ENCODE peak calls at places on chromosomes 1 and 21, in eight cellular contexts. One of them, this sample, is unnamed.

GRCh38 chr1:18602533-18603211 is 28.0 kb upstream of the PAX7 start:
- DNase-seq in GM23248: peak; percentile 23
- DNase-seq in GM23338: peak; percentile 24
- DNase-seq in PC-3: no peak
- DNase-seq in HCT116: no peak
- DNase-seq in hepatocyte: no peak
- DNase-seq in MM.1S: no peak
- DNase-seq in SK-N-SH: no peak
- DNase-seq in this sample: no peak

GRCh38 chr1:197775282-197776262 is at the start of gene DENND1B:
- DNase-seq in GM23248: peak; percentile 59
- DNase-seq in GM23338: peak; percentile 89
- DNase-seq in PC-3: peak; percentile 66
- DNase-seq in HCT116: peak; percentile 43
- DNase-seq in hepatocyte: peak; percentile 87
- DNase-seq in MM.1S: peak; percentile 96
- DNase-seq in SK-N-SH: peak; percentile 70
- DNase-seq in this sample: peak; percentile 92

GRCh38 chr1:8154621-8155052 is 128.5 kb upstream of the ERRFI1 start:
- DNase-seq in GM23248: no peak
- DNase-seq in GM23338: no peak
- DNase-seq in PC-3: peak; percentile 80
- DNase-seq in HCT116: peak; percentile 85
- DNase-seq in hepatocyte: peak; percentile 77
- DNase-seq in MM.1S: no peak
- DNase-seq in SK-N-SH: no peak
- DNase-seq in this sample: no peak

GRCh38 chr1:151993084-151993733 is 450 bp downstream of the S100A10 start:
- DNase-seq in GM23248: peak; percentile 67
- DNase-seq in GM23338: peak; percentile 76
- DNase-seq in PC-3: peak; percentile 45
- DNase-seq in HCT116: no peak
- DNase-seq in hepatocyte: peak; percentile 35
- DNase-seq in MM.1S: no peak
- DNase-seq in SK-N-SH: no peak
- DNase-seq in this sample: peak; percentile 16

GRCh38 chr1:150022357-150022756 is 11.8 kb upstream of the OTUD7B start:
- DNase-seq in GM23248: no peak
- DNase-seq in GM23338: peak; percentile 60
- DNase-seq in PC-3: no peak
- DNase-seq in HCT116: no peak
- DNase-seq in hepatocyte: peak; percentile 55
- DNase-seq in MM.1S: no peak
- DNase-seq in SK-N-SH: no peak
- DNase-seq in this sample: no peak

GRCh38 chr1:36342426-36343185 is 19.2 kb upstream of the EVA1B start:
- DNase-seq in GM23248: peak; percentile 87
- DNase-seq in GM23338: peak; percentile 79
- DNase-seq in PC-3: peak; percentile 87
- DNase-seq in HCT116: no peak
- DNase-seq in hepatocyte: peak; percentile 52
- DNase-seq in MM.1S: peak; percentile 14
- DNase-seq in SK-N-SH: peak; percentile 77
- DNase-seq in this sample: peak; percentile 55

GRCh38 chr1:10762875-10763274 is 33.6 kb downstream of the CASZ1 start:
- DNase-seq in GM23248: no peak
- DNase-seq in GM23338: no peak
- DNase-seq in PC-3: no peak
- DNase-seq in HCT116: no peak
- DNase-seq in hepatocyte: no peak
- DNase-seq in MM.1S: no peak
- DNase-seq in SK-N-SH: no peak
- DNase-seq in this sample: no peak

GRCh38 chr1:163410073-163410522 is 88.3 kb downstream of the NUF2 start:
- DNase-seq in GM23248: peak; percentile 51
- DNase-seq in GM23338: peak; percentile 94
- DNase-seq in PC-3: peak; percentile 85
- DNase-seq in HCT116: peak; percentile 48
- DNase-seq in hepatocyte: peak; percentile 82
- DNase-seq in MM.1S: peak; percentile 78
- DNase-seq in SK-N-SH: peak; percentile 60
- DNase-seq in this sample: peak; percentile 66

GRCh38 chr1:117809764-117810163 is 119.7 kb downstream of the GDAP2 start:
- DNase-seq in GM23248: no peak
- DNase-seq in GM23338: no peak
- DNase-seq in PC-3: no peak
- DNase-seq in HCT116: no peak
- DNase-seq in hepatocyte: no peak
- DNase-seq in MM.1S: no peak
- DNase-seq in SK-N-SH: no peak
- DNase-seq in this sample: no peak

GRCh38 chr1:55064071-55064581 is 24.8 kb downstream of the PCSK9 start:
- DNase-seq in GM23248: peak; percentile 59
- DNase-seq in GM23338: peak; percentile 63
- DNase-seq in PC-3: no peak
- DNase-seq in HCT116: no peak
- DNase-seq in hepatocyte: peak; percentile 27
- DNase-seq in MM.1S: peak; percentile 9
- DNase-seq in SK-N-SH: peak; percentile 61
- DNase-seq in this sample: peak; percentile 51

GRCh38 chr21:14843991-14844390 is 220.8 kb downstream of the NRIP1 start:
- DNase-seq in GM23248: peak; percentile 36
- DNase-seq in GM23338: no peak
- DNase-seq in PC-3: no peak
- DNase-seq in HCT116: no peak
- DNase-seq in hepatocyte: no peak
- DNase-seq in MM.1S: no peak
- DNase-seq in SK-N-SH: no peak
- DNase-seq in this sample: no peak

GRCh38 chr1:237556911-237557310 is 333.8 kb downstream of the ZP4 start:
- DNase-seq in GM23248: no peak
- DNase-seq in GM23338: no peak
- DNase-seq in PC-3: no peak
- DNase-seq in HCT116: no peak
- DNase-seq in hepatocyte: no peak
- DNase-seq in MM.1S: no peak
- DNase-seq in SK-N-SH: no peak
- DNase-seq in this sample: no peak

GRCh38 chr1:237565236-237565635 is 325.5 kb downstream of the ZP4 start:
- DNase-seq in GM23248: no peak
- DNase-seq in GM23338: no peak
- DNase-seq in PC-3: no peak
- DNase-seq in HCT116: no peak
- DNase-seq in hepatocyte: no peak
- DNase-seq in MM.1S: no peak
- DNase-seq in SK-N-SH: no peak
- DNase-seq in this sample: no peak

GRCh38 chr1:237566581-237566980 is 324.1 kb downstream of the ZP4 start:
- DNase-seq in GM23248: no peak
- DNase-seq in GM23338: no peak
- DNase-seq in PC-3: no peak
- DNase-seq in HCT116: no peak
- DNase-seq in hepatocyte: no peak
- DNase-seq in MM.1S: no peak
- DNase-seq in SK-N-SH: no peak
- DNase-seq in this sample: no peak

DNA sequence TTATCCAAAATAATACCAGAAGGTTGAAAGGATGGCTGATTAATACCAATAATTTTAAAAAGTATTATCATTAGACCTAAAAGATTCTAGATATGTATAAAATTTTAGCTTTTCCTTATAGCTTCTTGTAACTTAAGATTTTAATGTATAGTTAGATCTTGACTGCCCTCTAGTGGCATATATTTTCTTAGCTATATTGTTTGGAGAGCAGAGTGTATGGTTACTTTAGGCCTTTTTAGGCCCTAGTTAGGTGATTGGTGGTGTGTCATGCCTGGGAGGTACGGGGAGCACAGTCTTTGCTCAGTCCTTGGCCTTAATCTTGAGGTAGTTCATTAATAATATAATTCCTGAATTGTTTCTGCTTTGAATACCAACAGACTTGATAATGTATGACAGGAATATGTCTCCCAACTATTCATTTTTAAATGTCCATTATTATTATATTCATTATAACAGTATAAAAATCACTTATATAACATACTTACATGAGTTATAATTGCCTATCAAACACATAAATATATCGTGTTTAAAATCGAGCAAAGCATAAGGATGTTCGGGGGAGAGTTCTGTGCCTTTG is 328.4 kb downstream of the ZP4 start:
- DNase-seq in GM23248: peak; percentile 73
- DNase-seq in GM23338: peak; percentile 96
- DNase-seq in PC-3: peak; percentile 84
- DNase-seq in HCT116: no peak
- DNase-seq in hepatocyte: peak; percentile 91
- DNase-seq in MM.1S: peak; percentile 80
- DNase-seq in SK-N-SH: peak; percentile 39
- DNase-seq in this sample: peak; percentile 75
- TF ChIP-seq EZH2phosphoT487 in GM23248: no peak
- TF ChIP-seq EZH2phosphoT487 in GM23338: no peak
- TF ChIP-seq EZH2phosphoT487 in PC-3: no peak
- TF ChIP-seq EZH2phosphoT487 in HCT116: no peak
- TF ChIP-seq EZH2phosphoT487 in hepatocyte: no peak
- TF ChIP-seq EZH2phosphoT487 in MM.1S: no peak
- TF ChIP-seq EZH2phosphoT487 in SK-N-SH: no peak
- TF ChIP-seq EZH2phosphoT487 in this sample: no peak

GRCh38 chr1:214514819-214515383 is 36.5 kb downstream of the PTPN14 start:
- DNase-seq in GM23248: no peak
- DNase-seq in GM23338: no peak
- DNase-seq in PC-3: no peak
- DNase-seq in HCT116: no peak
- DNase-seq in hepatocyte: no peak
- DNase-seq in MM.1S: no peak
- DNase-seq in SK-N-SH: no peak
- DNase-seq in this sample: no peak

GRCh38 chr1:214513394-214513793 is 38.0 kb downstream of the PTPN14 start:
- DNase-seq in GM23248: no peak
- DNase-seq in GM23338: no peak
- DNase-seq in PC-3: no peak
- DNase-seq in HCT116: no peak
- DNase-seq in hepatocyte: no peak
- DNase-seq in MM.1S: no peak
- DNase-seq in SK-N-SH: no peak
- DNase-seq in this sample: no peak

GRCh38 chr1:214516434-214517326 is 34.7 kb downstream of the PTPN14 start:
- DNase-seq in GM23248: no peak
- DNase-seq in GM23338: no peak
- DNase-seq in PC-3: peak; percentile 99
- DNase-seq in HCT116: no peak
- DNase-seq in hepatocyte: no peak
- DNase-seq in MM.1S: no peak
- DNase-seq in SK-N-SH: no peak
- DNase-seq in this sample: no peak

GRCh38 chr1:214514032-214514818 is 37.2 kb downstream of the PTPN14 start:
- DNase-seq in GM23248: peak; percentile 33
- DNase-seq in GM23338: peak; percentile 74
- DNase-seq in PC-3: peak; percentile 67
- DNase-seq in HCT116: no peak
- DNase-seq in hepatocyte: no peak
- DNase-seq in MM.1S: no peak
- DNase-seq in SK-N-SH: no peak
- DNase-seq in this sample: no peak

DNA sequence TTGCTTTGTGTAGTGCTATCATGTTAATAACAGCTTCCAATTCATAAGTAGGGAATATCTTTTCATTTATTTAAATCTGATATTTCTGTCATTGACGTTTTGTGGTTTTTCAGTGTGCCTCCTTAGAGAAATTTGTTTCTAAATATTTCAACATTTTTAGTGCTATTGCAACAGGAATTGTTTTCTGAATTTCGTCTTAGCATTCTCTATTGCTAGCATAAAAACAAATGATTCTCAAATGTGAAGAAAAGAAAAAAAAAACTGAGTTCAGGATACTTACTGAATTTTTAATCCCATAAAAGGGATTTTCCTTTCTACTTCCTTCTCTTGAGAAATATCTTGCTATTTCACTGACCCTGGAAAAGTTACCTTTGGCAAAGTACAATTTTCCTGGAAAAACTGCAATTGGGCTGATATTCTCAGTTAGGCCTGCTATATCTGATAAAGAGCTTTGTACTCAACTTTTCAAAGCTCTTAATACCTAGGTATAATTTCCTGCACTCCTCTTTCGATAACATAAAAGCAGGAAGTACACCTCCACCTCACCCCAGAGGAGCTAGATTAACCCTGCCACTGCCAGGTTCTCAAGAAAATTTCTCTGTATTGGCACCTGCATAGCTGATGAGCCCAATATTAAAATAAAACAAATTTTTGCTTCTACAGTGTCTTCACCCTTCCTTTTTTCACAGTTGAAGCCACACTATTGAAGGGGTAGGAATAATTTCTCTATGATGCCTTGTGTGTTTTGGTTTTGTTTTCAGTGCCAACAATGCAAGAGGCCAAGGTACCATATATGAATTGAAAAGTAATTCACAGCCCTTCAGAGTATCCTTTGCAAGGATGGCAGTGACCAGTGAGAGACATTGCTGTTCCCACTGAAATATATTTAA is 35.6 kb downstream of the PTPN14 start:
- DNase-seq in GM23248: peak; percentile 43
- DNase-seq in GM23338: no peak
- DNase-seq in PC-3: no peak
- DNase-seq in HCT116: no peak
- DNase-seq in hepatocyte: no peak
- DNase-seq in MM.1S: no peak
- DNase-seq in SK-N-SH: no peak
- DNase-seq in this sample: no peak
- H3K79me2 ChIP-seq in GM23248: peaks cover 100% of the 10 kb centered on the region
- H3K79me2 ChIP-seq in GM23338: peaks cover 96% of the 10 kb centered on the region
- H3K79me2 ChIP-seq in PC-3: peaks cover 93% of the 10 kb centered on the region
- H3K79me2 ChIP-seq in HCT116: peaks cover 75% of the 10 kb centered on the region
- H3K79me2 ChIP-seq in hepatocyte: peaks cover 85% of the 10 kb centered on the region
- H3K79me2 ChIP-seq in MM.1S: no peaks in the 10 kb centered on the region
- H3K79me2 ChIP-seq in SK-N-SH: peaks cover 99% of the 10 kb centered on the region
- H3K79me2 ChIP-seq in this sample: no peaks in the 10 kb centered on the region

DNA sequence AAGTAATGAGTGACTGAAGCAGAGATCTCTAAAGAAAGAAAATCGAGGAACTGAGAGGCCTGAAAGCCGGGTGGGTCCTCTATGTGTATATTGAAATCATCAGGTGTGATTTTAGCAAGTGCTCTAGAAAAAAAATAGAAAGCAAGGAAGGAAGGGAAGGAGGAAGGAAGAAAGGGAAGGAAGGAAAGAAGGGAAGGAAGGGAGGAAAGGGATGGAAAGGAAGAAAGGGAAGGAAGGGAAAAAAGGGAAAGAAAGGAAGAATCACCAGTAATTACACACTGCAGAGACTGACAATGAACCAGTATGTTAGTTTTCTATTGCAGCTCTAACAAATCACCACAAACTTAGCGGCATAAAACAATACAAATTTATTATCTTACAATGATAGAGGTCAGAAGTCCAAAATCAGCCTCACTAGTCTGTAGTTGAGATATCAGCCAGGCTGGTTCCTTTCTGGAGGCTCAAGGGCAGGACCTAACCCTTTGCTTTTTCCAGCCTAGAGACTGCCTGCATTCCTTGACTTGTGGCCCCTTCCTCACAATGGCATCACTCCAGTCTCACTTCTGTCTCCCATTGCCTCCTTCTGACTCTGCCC is 47.3 kb upstream of the CDC42BPA start:
- DNase-seq in GM23248: no peak
- DNase-seq in GM23338: no peak
- DNase-seq in PC-3: no peak
- DNase-seq in HCT116: no peak
- DNase-seq in hepatocyte: no peak
- DNase-seq in MM.1S: no peak
- DNase-seq in SK-N-SH: no peak
- DNase-seq in this sample: no peak
- H3K9me2 ChIP-seq in GM23248: no peaks in the 10 kb centered on the region
- H3K9me2 ChIP-seq in GM23338: no peaks in the 10 kb centered on the region
- H3K9me2 ChIP-seq in PC-3: no peaks in the 10 kb centered on the region
- H3K9me2 ChIP-seq in HCT116: no peaks in the 10 kb centered on the region
- H3K9me2 ChIP-seq in hepatocyte: no peaks in the 10 kb centered on the region
- H3K9me2 ChIP-seq in MM.1S: no peaks in the 10 kb centered on the region
- H3K9me2 ChIP-seq in SK-N-SH: no peaks in the 10 kb centered on the region
- H3K9me2 ChIP-seq in this sample: no peaks in the 10 kb centered on the region

GRCh38 chr1:248752119-248752931 is 3.2 kb downstream of the LYPD8 start:
- DNase-seq in GM23248: peak; percentile 10
- DNase-seq in GM23338: no peak
- DNase-seq in PC-3: no peak
- DNase-seq in HCT116: no peak
- DNase-seq in hepatocyte: no peak
- DNase-seq in MM.1S: no peak
- DNase-seq in SK-N-SH: no peak
- DNase-seq in this sample: no peak
- TF ChIP-seq EZH2phosphoT487 in GM23248: no peak
- TF ChIP-seq EZH2phosphoT487 in GM23338: no peak
- TF ChIP-seq EZH2phosphoT487 in PC-3: no peak
- TF ChIP-seq EZH2phosphoT487 in HCT116: no peak
- TF ChIP-seq EZH2phosphoT487 in hepatocyte: no peak
- TF ChIP-seq EZH2phosphoT487 in MM.1S: no peak
- TF ChIP-seq EZH2phosphoT487 in SK-N-SH: no peak
- TF ChIP-seq EZH2phosphoT487 in this sample: no peak